ENCODE peak calls at places on chromosomes 5 and 9, in seven cellular contexts. X is heart right ventricle, F is tibial nerve, D is GM23248, Z is choroid plexus epithelial cell, Y is Karpas-422, M is neuronal stem cell. J is an unnamed sample.

GRCh38 chr9:347667-348292 is 133.1 kb downstream of the DOCK8 start:
- DNase-seq in X (no peak), D (peak; percentile 55), M (peak; percentile 5), F (no peak), Y (peak; percentile 62), Z (peak; percentile 61), J (peak; percentile 41)

GRCh38 chr5:100448250-100448649 is 86.9 kb upstream of the FAM174A start:
- DNase-seq in M (no peak), Z (no peak), D (peak; percentile 15), Y (no peak), X (no peak), F (no peak), J (no peak)

GRCh38 chr5:111224561-111224989 is 391 bp downstream of the CAMK4 start:
- DNase-seq in F (no peak), Y (no peak), X (no peak), M (no peak), Z (no peak), D (no peak), J (no peak)

GRCh38 chr5:126754609-126755008 is 22.3 kb upstream of the LMNB1 start:
- DNase-seq in Y (no peak), X (no peak), F (no peak), M (no peak), D (no peak), Z (no peak), J (no peak)

GRCh38 chr5:81425569-81425968 is 31.6 kb upstream of the ACOT12 start:
- DNase-seq in Y (peak; percentile 86), X (no peak), D (peak; percentile 68), Z (peak; percentile 68), F (no peak), M (peak; percentile 31), J (peak; percentile 64)

GRCh38 chr9:136840140-136840876 is 2.0 kb upstream of the AJM1 start:
- DNase-seq in X (no peak), M (no peak), Z (no peak), F (no peak), Y (no peak), D (no peak), J (no peak)

GRCh38 chr9:6877671-6878161 is 119.9 kb downstream of the KDM4C start:
- DNase-seq in D (peak; percentile 86), M (no peak), F (no peak), Y (no peak), X (no peak), Z (peak; percentile 58), J (peak; percentile 33)

GRCh38 chr5:147782053-147783028 is at the start of gene JAKMIP2:
- DNase-seq in X (peak; percentile 73), M (peak; percentile 97), Z (peak; percentile 94), F (peak; percentile 52), Y (peak; percentile 99), D (peak; percentile 5), J (peak; percentile 64)

GRCh38 chr5:72283358-72283757 is 36.7 kb downstream of the MRPS27 start:
- DNase-seq in F (no peak), D (no peak), M (no peak), Z (no peak), X (no peak), Y (no peak), J (no peak)

GRCh38 chr9:132791699-132792240 is 86.3 kb downstream of the AK8 start:
- DNase-seq in F (no peak), D (no peak), X (no peak), M (no peak), Y (no peak), Z (no peak), J (no peak)

GRCh38 chr9:69798737-69799136 is 21.9 kb upstream of the CFAP95 start:
- DNase-seq in D (peak; percentile 46), Z (no peak), Y (no peak), X (no peak), F (no peak), M (no peak), J (peak; percentile 56)

GRCh38 chr5:138661991-138662434 is 86.8 kb upstream of the HSPA9 start:
- DNase-seq in X (no peak), M (no peak), F (no peak), Z (no peak), D (no peak), Y (peak; percentile 27), J (no peak)

GRCh38 chr5:133396187-133396621 is 216.1 kb downstream of the FSTL4 start:
- DNase-seq in F (no peak), X (no peak), Z (peak; percentile 21), D (no peak), M (peak; percentile 49), Y (no peak), J (no peak)

GRCh38 chr5:30040483-30041116 is 1152.9 kb upstream of the CDH6 start:
- DNase-seq in D (peak; percentile 52), Z (peak; percentile 93), X (no peak), M (peak; percentile 74), Y (peak; percentile 85), F (no peak), J (no peak)

GRCh38 chr9:31799953-31800609 is 584.4 kb upstream of the ACO1 start:
- DNase-seq in X (no peak), Z (peak; percentile 79), F (no peak), D (peak; percentile 10), Y (no peak), M (peak; percentile 52), J (peak; percentile 16)

GRCh38 chr5:141513627-141514329 is 24.9 kb downstream of the PCDHGC5 start:
- DNase-seq in Y (peak; percentile 98), F (peak; percentile 57), X (peak; percentile 87), Z (peak; percentile 90), M (peak; percentile 91), D (peak; percentile 97), J (peak; percentile 93)

GRCh38 chr5:136018814-136019777 is 9.7 kb upstream of the TGFBI start:
- DNase-seq in X (peak; percentile 87), F (peak; percentile 38), Y (no peak), M (no peak), D (peak; percentile 96), Z (peak; percentile 99), J (peak; percentile 98)

GRCh38 chr5:5420251-5420650 is 2.2 kb upstream of the ICE1 start:
- DNase-seq in F (no peak), Z (no peak), D (no peak), X (no peak), M (no peak), Y (no peak), J (no peak)

GRCh38 chr9:115341401-115341800 is 223.4 kb upstream of the TNC start:
- DNase-seq in M (no peak), Y (no peak), X (peak; percentile 6), D (peak; percentile 51), F (no peak), Z (no peak), J (no peak)

DNA sequence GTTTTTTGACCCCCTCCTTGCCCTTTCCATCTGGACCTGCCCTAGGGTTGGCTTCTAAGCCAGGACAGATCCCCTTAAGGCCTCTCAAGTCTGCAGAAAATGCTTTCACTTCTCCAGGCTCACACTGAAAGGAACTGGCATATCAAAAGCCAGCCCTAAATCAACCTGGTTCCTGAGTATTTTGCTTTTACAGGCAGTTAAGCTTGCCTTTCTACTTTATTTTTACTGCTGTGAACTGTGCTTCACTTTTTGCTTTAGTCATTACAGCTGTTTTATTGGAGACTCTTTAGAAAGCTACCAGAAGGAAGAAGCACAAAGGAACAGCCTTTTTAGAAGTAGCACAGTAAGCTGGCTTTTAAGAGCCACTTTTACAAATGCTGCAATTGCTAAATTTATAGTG is 5.0 kb downstream of the TARS1 start:
- DNase-seq in Z (no peak), D (no peak), F (no peak), X (no peak), Y (no peak), M (no peak), J (no peak)
- H3K4me3 ChIP-seq in Z (no peak overlapping the region), D (no peak overlapping the region), F (no peak overlapping the region), X (no peak overlapping the region), Y (no peak overlapping the region), M (no peak overlapping the region), J (no peak overlapping the region)

DNA sequence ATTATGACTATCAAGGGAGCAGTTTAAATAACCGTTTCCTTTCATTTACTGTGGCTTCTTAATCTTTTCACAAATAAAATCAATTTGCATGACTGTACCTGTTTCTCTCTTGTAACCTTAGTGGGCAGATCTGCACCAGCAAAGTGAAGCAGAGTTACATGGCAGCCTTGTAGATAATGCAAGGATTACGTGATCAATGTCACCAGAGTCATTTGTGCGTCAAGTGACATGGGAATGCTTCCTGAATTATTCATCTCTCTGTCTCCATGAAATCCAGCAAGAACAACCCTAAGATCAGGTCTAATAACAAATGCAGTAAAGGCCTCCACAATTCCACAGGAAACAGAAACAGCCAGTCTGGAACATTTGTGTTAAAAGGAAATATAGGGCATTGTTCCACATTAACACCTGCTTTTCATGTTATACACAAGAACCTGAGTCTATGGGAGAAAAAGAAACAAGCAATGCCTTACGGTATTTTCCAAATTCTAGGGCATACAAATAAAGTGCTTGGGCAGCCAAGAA is 7.8 kb downstream of the GZMA start:
- DNase-seq in F (no peak), M (no peak), X (no peak), Z (no peak), D (no peak), Y (no peak), J (no peak)
- H3K4me3 ChIP-seq in F (no peak overlapping the region), M (no peak overlapping the region), X (no peak overlapping the region), Z (no peak overlapping the region), D (no peak overlapping the region), Y (no peak overlapping the region), J (no peak overlapping the region)

GRCh38 chr5:173891367-173891766 is 3.2 kb downstream of the CPEB4 start:
- DNase-seq in F (no peak), D (no peak), Z (no peak), Y (no peak), X (no peak), M (no peak), J (no peak)

GRCh38 chr5:173895766-173896165 is 7.6 kb downstream of the CPEB4 start:
- DNase-seq in M (no peak), D (no peak), Z (no peak), Y (no peak), X (no peak), F (no peak), J (no peak)

GRCh38 chr5:173901705-173902104 is 13.6 kb downstream of the CPEB4 start:
- DNase-seq in Z (no peak), F (no peak), D (no peak), M (no peak), X (no peak), Y (no peak), J (no peak)

GRCh38 chr5:173893192-173893561 is 5.0 kb downstream of the CPEB4 start:
- DNase-seq in X (no peak), Z (no peak), M (no peak), D (no peak), F (no peak), Y (no peak), J (no peak)

GRCh38 chr5:173896631-173897030 is 8.5 kb downstream of the CPEB4 start:
- DNase-seq in F (no peak), Z (no peak), Y (no peak), X (no peak), M (no peak), D (no peak), J (no peak)
- H3K4me3 ChIP-seq in F (no peak overlapping the region), Z (no peak overlapping the region), Y (no peak overlapping the region), X (no peak overlapping the region), M (no peak overlapping the region), D (no peak overlapping the region), J (no peak overlapping the region)

GRCh38 chr5:122981846-122982245 is 54.7 kb downstream of the PPIC start:
- DNase-seq in M (no peak), Z (no peak), X (no peak), F (no peak), D (no peak), Y (no peak), J (no peak)
- H3K4me3 ChIP-seq in M (no peak overlapping the region), Z (no peak overlapping the region), X (no peak overlapping the region), F (no peak overlapping the region), D (no peak overlapping the region), Y (no peak overlapping the region), J (no peak overlapping the region)